ENCODE peak calls at places on chromosomes 13 and 19, in seven cellular contexts. E is Calu3; U is activated T-helper 1 cell treated with anti-CD3 and anti-CD28 coated beads, Interleukin-12 subunit alpha, Interleukin-12 subunit beta, Interleukin-2, Interleukin-4 antibody, amounts not matched to agents 30 ng/mL and 10 ng/mL and 1 ng/mL, durations not matched to agents 14 hours and 24 hours and 36 hours; X is ELR; G is body of pancreas; N is activated CD4-positive, alpha-beta T cell treated with anti-CD3 and anti-CD28 coated beads, Interleukin-2, amount 50 U/mL, for 48 hours; S is iPS-NIHi11. A is an unnamed sample.

GRCh38 chr19:18650048-18650435 is 13.2 kb downstream of the KLHL26 start:
- DNase-seq in E (no peak), U (no peak), X (no peak), G (peak), N (no peak), S (no peak), A (no peak)

GRCh38 chr19:7734220-7735203 is 2.6 kb upstream of the CLEC4G start:
- DNase-seq in E (no peak), U (no peak), X (no peak), G (peak), N (no peak), S (no peak), A (no peak)

GRCh38 chr19:40357655-40358054 is 9.2 kb downstream of the PLD3 start:
- DNase-seq in E (no peak), U (no peak), X (peak), G (no peak), N (no peak), S (no peak), A (no peak)

GRCh38 chr13:86135856-86136255 is 336.6 kb upstream of the SLITRK6 start:
- DNase-seq in E (no peak), U (no peak), X (no peak), G (no peak), N (no peak), S (no peak), A (no peak)

GRCh38 chr19:13629687-13630357 is 123.5 kb upstream of the CACNA1A start:
- DNase-seq in E (no peak), U (no peak), X (peak), G (no peak), N (peak), S (no peak), A (no peak)

GRCh38 chr13:97306646-97307045 is 84.5 kb downstream of the MBNL2 start:
- DNase-seq in E (no peak), U (no peak), X (no peak), G (peak), N (no peak), S (no peak), A (peak)

GRCh38 chr13:97648171-97648880 is 214.4 kb downstream of the RAP2A start:
- DNase-seq in E (no peak), U (no peak), X (no peak), G (no peak), N (no peak), S (no peak), A (peak)

GRCh38 chr19:51735759-51736449 is 12.1 kb upstream of the HAS1 start:
- DNase-seq in E (no peak), U (no peak), X (peak), G (peak), N (no peak), S (no peak), A (no peak)

GRCh38 chr13:104450006-104450405 is 1383.8 kb upstream of the SLC10A2 start:
- DNase-seq in E (no peak), U (no peak), X (no peak), G (no peak), N (no peak), S (no peak), A (no peak)

GRCh38 chr19:18464646-18465045 is 26.7 kb upstream of the ISYNA1 start:
- DNase-seq in E (no peak), U (no peak), X (peak), G (peak), N (no peak), S (no peak), A (peak)

GRCh38 chr13:26111797-26112196 is 60.0 kb upstream of the SHISA2 start:
- DNase-seq in E (no peak), U (no peak), X (no peak), G (no peak), N (no peak), S (no peak), A (no peak)

GRCh38 chr13:99982021-99982740 is 597 bp downstream of the ZIC2 start:
- DNase-seq in E (no peak), U (no peak), X (peak), G (no peak), N (peak), S (no peak), A (no peak)

GRCh38 chr13:110182003-110182402 is 125.0 kb downstream of the COL4A1 start:
- DNase-seq in E (no peak), U (no peak), X (no peak), G (no peak), N (no peak), S (no peak), A (no peak)

GRCh38 chr13:45206340-45206739 is 5.5 kb upstream of the KCTD4 start:
- DNase-seq in E (no peak), U (no peak), X (peak), G (no peak), N (peak), S (no peak), A (peak)

GRCh38 chr19:35436477-35437141 is 11.4 kb upstream of the FFAR2 start:
- DNase-seq in E (peak), U (no peak), X (peak), G (peak), N (peak), S (no peak), A (peak)

GRCh38 chr19:57664269-57665127 is 4.2 kb upstream of the ZSCAN4 start:
- DNase-seq in E (peak), U (no peak), X (peak), G (peak), N (no peak), S (peak), A (peak)

GRCh38 chr19:11460207-11460606 is 20.6 kb downstream of the ELAVL3 start:
- DNase-seq in E (no peak), U (no peak), X (no peak), G (no peak), N (peak), S (peak), A (no peak)

GRCh38 chr19:44653977-44654784 is 10.5 kb downstream of the PVR start:
- DNase-seq in E (peak), U (peak), X (peak), G (peak), N (peak), S (peak), A (peak)

GRCh38 chr13:36673838-36674326 is at the start of gene SERTM1:
- DNase-seq in E (no peak), U (no peak), X (no peak), G (no peak), N (no peak), S (peak), A (peak)

GRCh38 chr19:41377977-41378707 is 1.8 kb downstream of the TMEM91 start:
- DNase-seq in E (no peak), U (no peak), X (peak), G (no peak), N (no peak), S (peak), A (no peak)

GRCh38 chr13:75079226-75079625 is 402.7 kb downstream of the TBC1D4 start:
- DNase-seq in E (no peak), U (no peak), X (peak), G (no peak), N (no peak), S (no peak), A (peak)

GRCh38 chr13:45781553-45782326 is 69.8 kb downstream of the SIAH3 start:
- DNase-seq in E (peak), U (no peak), X (no peak), G (peak), N (no peak), S (peak), A (peak)

GRCh38 chr19:33325920-33326319 is 23.6 kb upstream of the CEBPA start:
- DNase-seq in E (no peak), U (no peak), X (no peak), G (peak), N (no peak), S (no peak), A (no peak)